ENCODE peak calls at places on chromosomes 7 and 10, in six cellular contexts. K, H, E, V, A and L are unnamed samples.

GRCh38 chr10:34816067-34817002 is 1.2 kb upstream of the PARD3 start:
- DNase-seq in E (no peak), A (no peak), V (no peak), K (no peak), H (no peak), L (peak; percentile 30)

GRCh38 chr7:45143616-45144015 is 14.0 kb upstream of the RAMP3 start:
- DNase-seq in K (no peak), H (no peak), V (no peak), A (no peak), E (no peak), L (no peak)

GRCh38 chr7:140673063-140673769 is 471 bp downstream of the ADCK2 start:
- DNase-seq in K (peak; percentile 71), E (peak; percentile 63), A (peak; percentile 81), H (peak; percentile 68), V (no peak), L (no peak)

GRCh38 chr10:113425596-113425995 is 127.3 kb upstream of the HABP2 start:
- DNase-seq in V (no peak), E (peak; percentile 33), A (no peak), H (no peak), K (no peak), L (no peak)

GRCh38 chr7:99221866-99222265 is 14.0 kb upstream of the KPNA7 start:
- DNase-seq in H (no peak), V (no peak), E (no peak), K (no peak), A (no peak), L (no peak)

GRCh38 chr7:139940866-139941265 is 111.8 kb downstream of the TBXAS1 start:
- DNase-seq in K (no peak), H (no peak), A (no peak), E (no peak), V (no peak), L (no peak)

GRCh38 chr7:74175270-74175803 is 1.2 kb downstream of the EIF4H start:
- DNase-seq in A (no peak), V (no peak), E (no peak), H (no peak), K (no peak), L (no peak)

GRCh38 chr7:24722386-24723177 is 34.7 kb downstream of the GSDME start:
- DNase-seq in V (no peak), A (no peak), E (no peak), K (no peak), H (no peak), L (no peak)

GRCh38 chr10:119302591-119303253 is 95.4 kb downstream of the GRK5 start:
- DNase-seq in A (peak; percentile 72), H (peak; percentile 51), E (peak; percentile 54), V (no peak), K (no peak), L (no peak)

GRCh38 chr10:22316286-22317120 is at the start of gene COMMD3:
- DNase-seq in E (peak; percentile 86), V (no peak), K (peak; percentile 66), H (peak; percentile 92), A (peak; percentile 87), L (peak; percentile 83)

GRCh38 chr10:48439581-48440041 is 133.1 kb downstream of the MAPK8 start:
- DNase-seq in K (no peak), A (no peak), V (no peak), H (peak; percentile 51), E (peak; percentile 69), L (peak; percentile 15)

GRCh38 chr10:96638120-96638519 is 51.3 kb upstream of the TM9SF3 start:
- DNase-seq in K (no peak), A (no peak), V (no peak), E (no peak), H (no peak), L (no peak)

GRCh38 chr10:96636546-96636945 is 49.7 kb upstream of the TM9SF3 start:
- DNase-seq in H (no peak), A (no peak), E (no peak), V (no peak), K (no peak), L (no peak)

GRCh38 chr10:96627292-96627691 is 40.5 kb upstream of the TM9SF3 start:
- DNase-seq in H (no peak), K (no peak), A (no peak), V (no peak), E (no peak), L (no peak)

GRCh38 chr10:96637709-96638108 is 50.9 kb upstream of the TM9SF3 start:
- DNase-seq in A (no peak), V (no peak), K (no peak), H (no peak), E (no peak), L (no peak)

GRCh38 chr10:96632974-96633373 is 46.2 kb upstream of the TM9SF3 start:
- DNase-seq in A (no peak), K (no peak), V (no peak), H (no peak), E (no peak), L (no peak)
- H3K27ac ChIP-seq in A (no peak overlapping the region), K (no peak overlapping the region), V (no peak overlapping the region), H (no peak overlapping the region), E (peak overlapping the region; percentile 36), L (no peak overlapping the region)

DNA sequence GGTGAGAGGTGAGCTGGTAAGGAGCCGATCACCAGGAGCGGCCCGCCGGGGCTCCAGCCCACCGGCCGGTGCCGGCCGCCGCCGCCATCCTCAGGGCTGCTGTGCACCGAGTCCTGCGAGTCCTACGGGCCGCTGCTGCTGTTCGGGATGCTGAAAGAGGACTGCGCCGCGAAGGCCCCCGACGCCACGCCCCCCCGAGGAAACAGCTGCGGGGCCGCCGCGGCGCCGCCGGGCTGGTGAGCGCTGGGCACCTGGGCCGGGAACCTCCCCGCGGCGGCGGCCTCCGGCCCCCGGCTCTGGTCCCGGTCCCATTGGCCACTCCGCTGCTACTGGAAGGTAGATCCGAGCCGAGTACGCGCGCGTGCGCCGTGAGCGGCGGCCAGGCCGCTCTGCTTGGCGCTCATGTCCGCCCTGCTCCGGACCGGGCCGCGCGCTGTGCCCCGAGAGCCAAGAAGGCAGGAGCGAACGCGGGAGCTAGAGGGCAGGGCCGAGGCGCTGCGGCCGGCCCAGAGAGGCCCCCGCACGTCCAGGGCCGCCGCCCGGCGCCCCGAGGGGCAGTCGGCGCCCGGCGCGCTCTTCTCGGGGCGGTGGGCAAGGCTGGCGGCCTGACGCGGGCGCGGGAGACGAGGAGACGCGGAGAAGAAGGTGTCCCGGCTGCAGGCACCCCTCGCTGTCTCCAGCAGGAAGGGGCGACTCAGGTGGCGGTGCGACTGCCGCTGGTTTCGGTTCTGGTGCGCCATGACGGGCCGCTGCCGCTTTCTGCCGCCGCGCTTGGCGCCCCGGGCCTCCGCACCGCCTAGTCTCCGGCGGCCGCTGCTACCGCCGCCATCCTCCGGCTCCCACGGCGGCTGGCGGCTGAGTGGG is 121.3 kb upstream of the WIPF3 start:
- DNase-seq in E (peak; percentile 80), A (peak; percentile 84), K (peak; percentile 64), V (peak; percentile 23), H (peak; percentile 88), L (peak; percentile 53)
- TF ChIP-seq POLR2A in E (peak; percentile 54), A (no peak), K (peak; percentile 39), V (no peak), H (peak; percentile 54), L (peak; percentile 60)

DNA sequence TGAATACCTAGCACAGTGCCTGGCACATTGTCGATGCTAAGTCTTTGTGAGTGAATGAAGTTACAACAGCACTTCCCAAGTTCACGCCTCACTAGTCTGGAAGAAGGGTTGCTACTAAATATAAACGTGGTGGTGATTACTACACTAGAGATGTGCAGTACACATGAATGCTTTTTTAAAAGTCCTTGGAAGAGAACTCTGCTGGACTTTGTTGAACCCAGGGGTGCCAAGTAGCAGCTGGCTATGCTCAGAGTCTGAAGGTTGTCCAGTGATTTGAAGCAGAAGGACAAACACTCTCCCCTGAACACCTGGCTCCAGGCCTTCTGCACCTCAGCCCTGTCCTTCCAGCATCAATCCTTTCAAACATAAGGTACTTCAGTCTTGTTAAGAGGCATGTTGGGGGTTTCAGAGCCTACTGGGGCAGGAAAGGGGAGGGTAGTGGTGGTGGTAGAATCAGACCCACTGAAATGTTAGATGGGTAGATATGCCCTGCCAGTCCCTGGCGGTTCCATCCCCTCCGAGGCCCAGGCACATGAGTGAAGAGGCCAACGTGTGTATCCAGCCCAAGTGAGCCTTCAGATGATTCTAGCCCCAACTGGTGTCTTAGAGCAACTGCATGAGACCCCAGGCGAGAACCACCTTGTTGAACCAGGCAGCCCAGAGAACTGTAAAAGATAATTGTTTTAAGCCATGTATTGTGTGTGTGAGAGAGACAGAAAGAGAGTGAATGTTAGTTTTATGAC is 94.4 kb downstream of the TAX1BP1 start:
- DNase-seq in H (no peak), A (no peak), E (no peak), K (no peak), V (no peak), L (peak; percentile 65)
- H3K27ac ChIP-seq in H (no peak overlapping the region), A (no peak overlapping the region), E (no peak overlapping the region), K (no peak overlapping the region), V (no peak overlapping the region), L (peak overlapping the region; percentile 58)

GRCh38 chr7:155646669-155647068 is 2.2 kb downstream of the RBM33 start:
- DNase-seq in V (no peak), H (no peak), E (no peak), K (no peak), A (no peak), L (no peak)

GRCh38 chr7:155644971-155645509 is 579 bp downstream of the RBM33 start:
- DNase-seq in E (peak; percentile 37), H (peak; percentile 60), A (peak; percentile 32), V (no peak), K (peak; percentile 67), L (no peak)

GRCh38 chr7:155643804-155644177 is 670 bp upstream of the RBM33 start:
- DNase-seq in H (no peak), V (no peak), K (no peak), E (no peak), A (no peak), L (peak; percentile 14)

GRCh38 chr7:155645652-155646051 is 1.2 kb downstream of the RBM33 start:
- DNase-seq in E (no peak), V (no peak), A (no peak), H (no peak), K (no peak), L (no peak)

DNA sequence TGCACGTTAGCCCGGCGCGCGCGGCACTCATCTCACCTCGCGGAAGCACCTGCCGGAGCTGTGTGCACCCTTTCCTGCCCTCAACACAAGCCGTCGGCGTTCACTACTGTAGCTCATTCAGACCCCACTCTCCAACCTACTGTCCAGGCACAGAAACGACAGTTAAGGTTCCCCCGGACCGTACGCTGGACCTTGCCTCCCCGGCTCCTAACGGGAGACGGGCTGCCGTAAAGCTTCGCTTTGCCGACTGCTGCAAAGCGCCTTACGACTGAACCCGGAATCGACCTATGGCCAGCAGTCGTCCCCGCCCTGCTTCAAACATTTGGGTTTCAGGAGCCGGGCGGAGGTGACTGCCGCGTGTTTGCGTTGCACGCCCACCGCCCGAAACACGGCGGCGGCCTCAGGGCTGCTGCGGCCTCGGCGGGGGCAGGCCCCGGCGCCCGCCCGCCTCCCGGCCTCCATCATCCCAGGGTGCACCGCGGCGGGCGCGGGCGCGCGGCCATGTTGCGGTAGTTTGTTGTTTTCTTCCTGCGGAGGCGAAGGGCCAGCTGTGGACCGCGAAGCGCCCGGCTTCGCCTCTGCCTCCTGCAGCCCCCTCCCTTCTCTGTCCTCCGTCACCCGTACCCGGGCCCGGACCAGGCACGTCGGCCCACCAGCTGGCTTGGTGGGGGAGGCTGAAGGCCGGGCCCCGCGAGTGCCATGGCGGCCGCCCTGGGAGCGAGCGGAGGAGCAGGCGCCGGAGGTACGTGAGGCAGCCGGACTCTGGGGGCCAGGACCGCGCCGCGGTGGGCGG is at the start of gene RBM33:
- DNase-seq in H (peak; percentile 86), A (peak; percentile 76), V (peak; percentile 71), E (peak; percentile 69), K (peak; percentile 95), L (peak; percentile 62)
- TF ChIP-seq POLR2A in H (peak; percentile 74), A (no peak), V (peak; percentile 52), E (peak; percentile 28), K (peak; percentile 94), L (peak; percentile 55)